ENCODE peak calls at places on chromosomes 13 and 19, in five cellular contexts. Y, M, D, S and O are unnamed samples.
A peak's percentile ranks its signal among the peaks of the same experiment; 100 is the strongest.

GRCh38 chr13:54234607-54235006 is 1206.0 kb downstream of the OLFM4 start:
- DNase-seq in Y (no peak), M (no peak), D (no peak), S (no peak), O (no peak)

GRCh38 chr19:33552928-33553279 is 31.3 kb upstream of the PEPD start:
- DNase-seq in Y (no peak), M (peak; percentile 56), D (no peak), S (no peak), O (no peak)

GRCh38 chr13:76632388-76633044 is 253.7 kb downstream of the KCTD12 start:
- DNase-seq in Y (no peak), M (no peak), D (no peak), S (no peak), O (no peak)

GRCh38 chr19:4951671-4952070 is 17.2 kb upstream of the KDM4B start:
- DNase-seq in Y (no peak), M (no peak), D (no peak), S (no peak), O (no peak)

GRCh38 chr19:17762505-17763229 is 11.4 kb downstream of the FCHO1 start:
- DNase-seq in Y (peak; percentile 92), M (peak; percentile 87), D (peak; percentile 59), S (no peak), O (peak; percentile 86)

GRCh38 chr19:18763674-18764590 is 27.2 kb downstream of the COMP start:
- DNase-seq in Y (no peak), M (peak; percentile 73), D (no peak), S (no peak), O (no peak)

GRCh38 chr13:79413521-79413920 is 7.5 kb upstream of the RBM26 start:
- DNase-seq in Y (no peak), M (no peak), D (no peak), S (no peak), O (no peak)

GRCh38 chr13:106630162-106630561 is 62.2 kb upstream of the ARGLU1 start:
- DNase-seq in Y (no peak), M (no peak), D (no peak), S (no peak), O (no peak)

DNA sequence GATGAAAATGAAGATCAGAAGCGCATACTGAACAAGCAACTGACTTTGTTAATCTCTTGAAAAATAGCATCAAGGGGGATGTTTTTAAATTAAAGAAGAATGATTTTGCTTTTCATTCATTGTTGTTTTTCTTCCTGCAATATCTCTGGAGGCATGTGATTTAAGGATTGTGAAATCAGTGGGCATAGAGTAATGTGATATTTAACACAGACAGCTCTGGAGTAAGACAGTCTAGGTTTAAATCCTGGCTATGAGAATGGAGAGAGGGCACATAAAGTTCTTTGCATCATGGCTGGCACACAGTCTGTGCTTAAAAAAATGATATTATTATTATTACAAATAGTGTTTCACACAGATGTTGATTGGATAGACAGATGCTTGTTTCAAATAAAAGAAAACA is 243.1 kb upstream of the NBEA start:
- DNase-seq in Y (no peak), M (no peak), D (no peak), S (no peak), O (no peak)
- TF ChIP-seq HDAC2 in Y (no peak), M (no peak), D (no peak), S (no peak), O (no peak)

GRCh38 chr19:16726916-16727315 is 7.3 kb downstream of the NWD1 start:
- DNase-seq in Y (no peak), M (no peak), D (no peak), S (no peak), O (no peak)

DNA sequence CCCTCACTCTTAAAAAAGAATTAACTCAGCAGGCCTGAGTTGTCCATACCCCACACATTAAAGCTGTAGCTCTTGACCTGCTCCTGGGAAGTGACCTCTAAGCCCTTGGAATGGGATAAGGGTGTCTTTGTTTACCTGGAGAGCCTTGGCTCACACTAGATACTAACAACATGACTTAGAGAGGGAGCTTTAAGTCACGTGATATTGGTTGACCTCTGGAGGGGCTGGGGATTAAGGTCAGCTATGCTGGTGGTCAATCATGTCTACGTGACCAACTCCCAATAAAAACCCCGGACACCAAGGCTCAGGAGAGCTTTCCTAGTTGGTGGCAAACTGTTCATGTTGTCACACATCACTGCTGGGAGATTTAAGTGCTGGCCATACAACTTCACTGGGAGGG is 2.9 kb downstream of the NWD1 start:
- DNase-seq in Y (no peak), M (no peak), D (no peak), S (no peak), O (no peak)
- TF ChIP-seq MAX in Y (no peak), M (no peak), D (no peak), S (no peak), O (no peak)

GRCh38 chr19:1875646-1876493 is 9.4 kb downstream of the ABHD17A start:
- DNase-seq in Y (peak; percentile 88), M (peak; percentile 81), D (peak; percentile 79), S (peak; percentile 51), O (no peak)

GRCh38 chr19:1872807-1873523 is 9.6 kb upstream of the KLF16 start:
- DNase-seq in Y (no peak), M (no peak), D (no peak), S (no peak), O (no peak)

GRCh38 chr19:1871630-1872029 is 8.3 kb upstream of the KLF16 start:
- DNase-seq in Y (no peak), M (no peak), D (no peak), S (no peak), O (no peak)

GRCh38 chr19:1874554-1875185 is 10.6 kb downstream of the ABHD17A start:
- DNase-seq in Y (no peak), M (no peak), D (no peak), S (no peak), O (no peak)

GRCh38 chr19:1873524-1874473 is 10.4 kb upstream of the KLF16 start:
- DNase-seq in Y (no peak), M (peak; percentile 57), D (no peak), S (no peak), O (no peak)
- TF ChIP-seq RAD21 in Y (no peak), M (no peak), D (no peak), S (no peak), O (no peak)

GRCh38 chr19:2761309-2761677 is 21.5 kb upstream of the SLC39A3 start:
- DNase-seq in Y (no peak), M (no peak), D (no peak), S (no peak), O (no peak)
- TF ChIP-seq HDAC2 in Y (no peak), M (no peak), D (no peak), S (no peak), O (no peak)

GRCh38 chr13:73717632-73718031 is 416.6 kb downstream of the KLF12 start:
- DNase-seq in Y (no peak), M (no peak), D (no peak), S (no peak), O (no peak)
- TF ChIP-seq MAX in Y (no peak), M (no peak), D (no peak), S (no peak), O (no peak)

DNA sequence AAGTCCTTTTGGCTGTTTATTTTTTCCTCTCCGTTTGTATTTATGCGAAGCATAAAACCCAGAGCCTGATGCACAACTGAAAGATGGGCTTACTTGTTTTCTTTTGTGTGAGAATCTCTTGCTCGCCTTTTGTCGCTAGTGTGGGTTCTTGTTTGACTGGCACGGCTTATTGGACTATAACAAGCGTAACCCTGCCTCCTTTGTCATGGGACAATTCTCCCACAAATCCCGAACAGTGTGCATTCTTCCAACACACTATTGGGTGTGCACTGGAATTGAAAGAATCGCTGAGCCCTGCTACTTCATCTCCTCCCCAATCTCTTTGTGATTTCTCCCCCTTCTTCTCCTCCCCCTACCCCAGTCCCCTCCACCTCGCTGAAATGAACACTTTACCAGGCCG is 110.8 kb downstream of the ZIC5 start:
- DNase-seq in Y (no peak), M (no peak), D (no peak), S (no peak), O (no peak)
- TF ChIP-seq RAD21 in Y (no peak), M (no peak), D (no peak), S (no peak), O (no peak)

DNA sequence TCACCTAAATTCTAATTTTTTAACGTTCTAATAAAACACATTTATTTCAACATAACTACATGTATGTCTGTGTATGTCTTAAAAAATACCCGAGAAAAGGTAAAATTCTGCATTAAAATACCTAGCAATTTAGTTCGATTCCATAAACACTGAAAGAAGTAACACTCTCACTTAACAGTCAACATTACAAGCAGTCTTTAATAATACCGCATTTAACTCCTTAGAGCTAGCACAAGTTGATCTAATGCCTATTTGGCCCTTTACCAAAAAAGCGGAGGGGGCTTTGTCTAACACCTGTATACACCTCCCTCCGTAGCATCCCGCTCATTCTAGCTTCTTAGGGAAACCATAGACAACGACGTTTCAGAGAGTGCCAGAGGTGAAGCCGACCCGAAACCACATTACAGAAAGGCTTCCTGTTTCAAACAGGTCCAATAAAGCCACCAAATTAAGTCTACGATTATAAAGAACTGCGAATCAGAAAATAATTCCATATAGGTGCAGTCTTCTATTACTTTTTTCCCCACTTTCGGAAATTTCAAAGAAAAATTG is 1.2 kb downstream of the SPART start:
- DNase-seq in Y (no peak), M (no peak), D (no peak), S (no peak), O (no peak)
- TF ChIP-seq HDAC2 in Y (no peak), M (no peak), D (no peak), S (no peak), O (no peak)

DNA sequence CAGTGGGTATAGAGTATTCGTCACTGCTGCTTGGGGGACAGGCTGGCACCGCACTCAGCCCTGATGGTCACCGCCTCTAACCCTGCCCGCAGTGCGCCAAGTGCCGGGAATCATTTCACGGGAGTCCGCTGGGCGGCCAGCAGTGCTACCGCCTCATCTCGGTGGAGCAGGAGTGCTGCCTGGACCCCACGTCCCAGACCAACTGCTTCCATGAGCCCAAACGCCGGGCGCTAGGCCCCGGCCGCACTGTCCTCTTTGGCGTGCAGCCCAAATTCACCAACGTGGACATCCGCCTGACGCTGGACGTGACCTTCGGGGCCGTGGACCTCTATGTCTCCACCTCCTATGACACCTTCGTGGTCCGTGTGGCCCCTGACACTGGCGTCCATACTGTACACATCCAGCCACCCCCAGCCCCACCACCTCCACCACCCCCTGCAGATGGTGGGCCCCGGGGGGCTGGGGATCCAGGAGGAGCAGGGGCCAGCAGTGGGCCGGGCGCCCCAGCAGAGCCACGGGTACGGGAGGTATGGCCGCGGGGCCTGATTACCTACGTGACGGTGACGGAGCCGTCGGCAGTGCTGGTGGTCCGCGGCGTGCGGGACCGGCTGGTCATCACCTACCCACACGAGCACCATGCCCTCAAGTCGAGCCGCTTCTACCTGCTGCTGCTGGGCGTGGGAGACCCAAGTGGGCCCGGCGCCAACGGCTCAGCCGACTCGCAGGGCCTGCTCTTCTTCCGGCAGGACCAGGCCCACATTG is 14.5 kb downstream of the CNFN start:
- DNase-seq in Y (no peak), M (no peak), D (no peak), S (no peak), O (no peak)
- TF ChIP-seq MAX in Y (no peak), M (no peak), D (no peak), S (no peak), O (no peak)